ENCODE peak calls at places on chromosome 6, in seven cellular contexts. One of them, this sample, is unnamed.

GRCh38 chr6:66289889-66290288 is 582.9 kb upstream of the EYS start:
- DNase-seq in ACHN: no peak
- DNase-seq in stimulated activated CD4-positive, alpha-beta T cell treated with anti-CD3 and anti-CD28 coated beads, Interleukin-12 subunit alpha, Interleukin-12 subunit beta, amount 100 ng/mL, for 24 hours: no peak
- DNase-seq in left colon: no peak
- DNase-seq in GOT3: no peak
- DNase-seq in tibial nerve: no peak
- DNase-seq in stomach: no peak
- DNase-seq in this sample: no peak

GRCh38 chr6:144346719-144347446 is 61.7 kb downstream of the UTRN start:
- DNase-seq in stomach: no peak
- DNase-seq in GOT3: no peak
- DNase-seq in ACHN: peak; percentile 70
- DNase-seq in tibial nerve: no peak
- DNase-seq in left colon: no peak
- DNase-seq in stimulated activated CD4-positive, alpha-beta T cell treated with anti-CD3 and anti-CD28 coated beads, Interleukin-12 subunit alpha, Interleukin-12 subunit beta, amount 100 ng/mL, for 24 hours: no peak
- DNase-seq in this sample: no peak

GRCh38 chr6:153872946-153873345 is 166.1 kb upstream of the OPRM1 start:
- DNase-seq in ACHN: no peak
- DNase-seq in stimulated activated CD4-positive, alpha-beta T cell treated with anti-CD3 and anti-CD28 coated beads, Interleukin-12 subunit alpha, Interleukin-12 subunit beta, amount 100 ng/mL, for 24 hours: no peak
- DNase-seq in stomach: no peak
- DNase-seq in tibial nerve: no peak
- DNase-seq in GOT3: no peak
- DNase-seq in left colon: no peak
- DNase-seq in this sample: no peak

GRCh38 chr6:159720708-159721107 is 6.6 kb upstream of the WTAP start:
- DNase-seq in stomach: no peak
- DNase-seq in ACHN: peak; percentile 31
- DNase-seq in left colon: peak; percentile 37
- DNase-seq in tibial nerve: no peak
- DNase-seq in GOT3: no peak
- DNase-seq in stimulated activated CD4-positive, alpha-beta T cell treated with anti-CD3 and anti-CD28 coated beads, Interleukin-12 subunit alpha, Interleukin-12 subunit beta, amount 100 ng/mL, for 24 hours: no peak
- DNase-seq in this sample: peak; percentile 81

GRCh38 chr6:27297857-27298730 is 14.0 kb downstream of the POM121L2 start:
- DNase-seq in GOT3: no peak
- DNase-seq in tibial nerve: no peak
- DNase-seq in left colon: no peak
- DNase-seq in stomach: no peak
- DNase-seq in stimulated activated CD4-positive, alpha-beta T cell treated with anti-CD3 and anti-CD28 coated beads, Interleukin-12 subunit alpha, Interleukin-12 subunit beta, amount 100 ng/mL, for 24 hours: peak; percentile 43
- DNase-seq in ACHN: peak; percentile 62
- DNase-seq in this sample: no peak

GRCh38 chr6:84979541-84979940 is 215.1 kb upstream of the TBX18 start:
- DNase-seq in ACHN: no peak
- DNase-seq in GOT3: no peak
- DNase-seq in left colon: no peak
- DNase-seq in tibial nerve: no peak
- DNase-seq in stomach: no peak
- DNase-seq in stimulated activated CD4-positive, alpha-beta T cell treated with anti-CD3 and anti-CD28 coated beads, Interleukin-12 subunit alpha, Interleukin-12 subunit beta, amount 100 ng/mL, for 24 hours: no peak
- DNase-seq in this sample: no peak

GRCh38 chr6:166032366-166033171 is 135.1 kb downstream of the TBXT start:
- DNase-seq in GOT3: no peak
- DNase-seq in stomach: no peak
- DNase-seq in ACHN: no peak
- DNase-seq in left colon: peak; percentile 18
- DNase-seq in stimulated activated CD4-positive, alpha-beta T cell treated with anti-CD3 and anti-CD28 coated beads, Interleukin-12 subunit alpha, Interleukin-12 subunit beta, amount 100 ng/mL, for 24 hours: no peak
- DNase-seq in tibial nerve: no peak
- DNase-seq in this sample: no peak

GRCh38 chr6:165668951-165669350 is 5.9 kb upstream of the PDE10A start:
- DNase-seq in stimulated activated CD4-positive, alpha-beta T cell treated with anti-CD3 and anti-CD28 coated beads, Interleukin-12 subunit alpha, Interleukin-12 subunit beta, amount 100 ng/mL, for 24 hours: no peak
- DNase-seq in stomach: no peak
- DNase-seq in tibial nerve: no peak
- DNase-seq in GOT3: no peak
- DNase-seq in ACHN: no peak
- DNase-seq in left colon: no peak
- DNase-seq in this sample: no peak

GRCh38 chr6:21846541-21847451 is 253.2 kb downstream of the SOX4 start:
- DNase-seq in ACHN: peak; percentile 38
- DNase-seq in GOT3: no peak
- DNase-seq in left colon: no peak
- DNase-seq in tibial nerve: no peak
- DNase-seq in stimulated activated CD4-positive, alpha-beta T cell treated with anti-CD3 and anti-CD28 coated beads, Interleukin-12 subunit alpha, Interleukin-12 subunit beta, amount 100 ng/mL, for 24 hours: peak; percentile 1
- DNase-seq in stomach: no peak
- DNase-seq in this sample: peak; percentile 21

GRCh38 chr6:45454008-45454911 is 76.5 kb upstream of the SUPT3H start:
- DNase-seq in GOT3: no peak
- DNase-seq in left colon: no peak
- DNase-seq in stomach: no peak
- DNase-seq in ACHN: no peak
- DNase-seq in stimulated activated CD4-positive, alpha-beta T cell treated with anti-CD3 and anti-CD28 coated beads, Interleukin-12 subunit alpha, Interleukin-12 subunit beta, amount 100 ng/mL, for 24 hours: no peak
- DNase-seq in tibial nerve: no peak
- DNase-seq in this sample: no peak